ENCODE peak calls at places on chromosome 1, in six cellular contexts. W, B, J, K, V and O are unnamed samples.

GRCh38 chr1:221801773-221802516 is 60.1 kb upstream of the DUSP10 start:
- DNase-seq in V (no peak), J (no peak), K (no peak), W (no peak), B (no peak), O (no peak)

GRCh38 chr1:20187103-20187812 is 940 bp upstream of the PLA2G2C start:
- DNase-seq in K (no peak), J (no peak), B (no peak), V (no peak), W (no peak), O (no peak)

GRCh38 chr1:209620484-209620879 is 31.7 kb downstream of the LAMB3 start:
- DNase-seq in V (no peak), W (no peak), J (no peak), B (no peak), K (no peak), O (no peak)

GRCh38 chr1:54929700-54930099 is 42.7 kb upstream of the DHCR24 start:
- DNase-seq in B (no peak), V (no peak), K (no peak), W (no peak), J (no peak), O (no peak)

GRCh38 chr1:172699111-172699510 is 40.2 kb downstream of the FASLG start:
- DNase-seq in W (no peak), B (no peak), V (no peak), J (no peak), K (no peak), O (no peak)

GRCh38 chr1:190169311-190170067 is 308.2 kb downstream of the BRINP3 start:
- DNase-seq in V (peak), K (no peak), W (no peak), B (no peak), J (no peak), O (no peak)

GRCh38 chr1:214404154-214404553 is 123.2 kb downstream of the SMYD2 start:
- DNase-seq in J (no peak), W (no peak), V (no peak), B (no peak), K (no peak), O (no peak)

GRCh38 chr1:234230414-234230862 is 142.8 kb upstream of the COA6 start:
- DNase-seq in W (no peak), K (no peak), J (no peak), V (no peak), B (no peak), O (no peak)

GRCh38 chr1:29698033-29698432 is 461.7 kb downstream of the PTPRU start:
- DNase-seq in V (peak), J (no peak), B (peak), W (no peak), K (peak), O (no peak)

GRCh38 chr1:151537112-151537511 is 3.0 kb upstream of the TUFT1 start:
- DNase-seq in V (no peak), J (no peak), K (no peak), B (no peak), W (no peak), O (peak)

GRCh38 chr1:100847481-100847880 is 47.2 kb downstream of the EXTL2 start:
- DNase-seq in W (no peak), B (no peak), K (no peak), J (no peak), V (no peak), O (no peak)

GRCh38 chr1:98001764-98002163 is 80.9 kb upstream of the DPYD start:
- DNase-seq in K (no peak), B (no peak), V (no peak), W (no peak), J (no peak), O (no peak)

GRCh38 chr1:199691540-199691939 is 336.0 kb upstream of the NR5A2 start:
- DNase-seq in B (no peak), J (no peak), W (no peak), K (peak), V (no peak), O (no peak)

GRCh38 chr1:147225193-147225730 is at the start of gene FMO5:
- DNase-seq in J (no peak), K (peak), B (peak), V (no peak), W (peak), O (peak)

GRCh38 chr1:246417813-246418564 is 89.1 kb downstream of the SMYD3 start:
- DNase-seq in K (no peak), W (no peak), V (no peak), B (no peak), J (no peak), O (no peak)

GRCh38 chr1:233379869-233380438 is 52.4 kb downstream of the MAP3K21 start:
- DNase-seq in W (no peak), K (no peak), V (no peak), B (no peak), J (no peak), O (no peak)

GRCh38 chr1:181117648-181118449 is 29.3 kb downstream of the IER5 start:
- DNase-seq in B (peak), W (no peak), V (peak), K (peak), J (no peak), O (no peak)

GRCh38 chr1:176241385-176242015 is 34.4 kb upstream of the COP1 start:
- DNase-seq in B (no peak), K (no peak), V (no peak), J (no peak), W (no peak), O (no peak)

GRCh38 chr1:53315456-53316048 is 12.3 kb downstream of the LRP8 start:
- DNase-seq in B (no peak), K (no peak), J (no peak), V (no peak), W (no peak), O (no peak)

GRCh38 chr1:232667094-232667780 is 37.3 kb upstream of the SIPA1L2 start:
- DNase-seq in J (no peak), W (no peak), B (no peak), V (no peak), K (no peak), O (no peak)

GRCh38 chr1:10528066-10529014 is 53.6 kb downstream of the PEX14 start:
- DNase-seq in B (peak), V (no peak), K (peak), W (peak), J (no peak), O (peak)

GRCh38 chr1:183032122-183032921 is 9.1 kb downstream of the LAMC1 start:
- DNase-seq in W (no peak), J (no peak), V (no peak), B (no peak), K (no peak), O (peak)

GRCh38 chr1:172638885-172639831 is 19.7 kb upstream of the FASLG start:
- DNase-seq in W (no peak), B (no peak), V (no peak), K (peak), J (no peak), O (no peak)

GRCh38 chr1:94666797-94667196 is 125.2 kb upstream of the F3 start:
- DNase-seq in W (no peak), K (no peak), V (no peak), J (no peak), B (no peak), O (no peak)

GRCh38 chr1:23643668-23644554 is 47.7 kb upstream of the RPL11 start:
- DNase-seq in K (no peak), V (no peak), B (no peak), W (no peak), J (no peak), O (no peak)

GRCh38 chr1:15703562-15703961 is 19.4 kb downstream of the PLEKHM2 start:
- DNase-seq in V (no peak), B (no peak), W (peak), J (peak), K (no peak), O (peak)

GRCh38 chr1:92310185-92310597 is 11.3 kb downstream of the RPAP2 start:
- DNase-seq in J (no peak), W (no peak), K (no peak), B (peak), V (peak), O (no peak)

GRCh38 chr1:3917761-3918160 is 17.7 kb upstream of the C1orf174 start:
- DNase-seq in W (no peak), K (no peak), J (no peak), V (no peak), B (no peak), O (no peak)